ENCODE peak calls at places on chromosomes 5 and 9, in seven cellular contexts. Y is PC-3, V is keratinocyte, Z is dorsolateral prefrontal cortex, A is MM.1S, P is astrocyte of the cerebellum, O is progenitor cell of endocrine pancreas. T is an unnamed sample.

GRCh38 chr9:27726244-27727141 is 153.2 kb upstream of the C9orf72 start:
- DNase-seq in Y (peak; percentile 77), V (peak; percentile 28), Z (no peak), A (peak; percentile 75), P (peak; percentile 49), O (peak; percentile 54), T (peak; percentile 28)

GRCh38 chr9:137057545-137057944 is 3.7 kb upstream of the ENTPD2 start:
- DNase-seq in Y (no peak), V (no peak), Z (no peak), A (no peak), P (no peak), O (no peak), T (no peak)

GRCh38 chr5:54754878-54755277 is 230.5 kb downstream of the ESM1 start:
- DNase-seq in Y (no peak), V (no peak), Z (no peak), A (no peak), P (no peak), O (no peak), T (no peak)

GRCh38 chr5:1563051-1563461 is 39.3 kb upstream of the LPCAT1 start:
- DNase-seq in Y (no peak), V (no peak), Z (no peak), A (no peak), P (no peak), O (no peak), T (no peak)

GRCh38 chr9:77956555-77956954 is 75.1 kb downstream of the GNAQ start:
- DNase-seq in Y (no peak), V (no peak), Z (no peak), A (no peak), P (no peak), O (no peak), T (no peak)

GRCh38 chr5:65986050-65986451 is 59.7 kb downstream of the ERBIN start:
- DNase-seq in Y (peak; percentile 43), V (no peak), Z (no peak), A (no peak), P (peak; percentile 12), O (no peak), T (no peak)

GRCh38 chr9:133135193-133135745 is 14.2 kb upstream of the RALGDS start:
- DNase-seq in Y (peak; percentile 97), V (peak; percentile 93), Z (no peak), A (no peak), P (peak; percentile 84), O (no peak), T (no peak)

GRCh38 chr5:103973669-103974068 is 411.1 kb upstream of the NUDT12 start:
- DNase-seq in Y (peak; percentile 27), V (no peak), Z (no peak), A (no peak), P (no peak), O (no peak), T (no peak)

GRCh38 chr5:167998148-167998767 is 293.2 kb upstream of the WWC1 start:
- DNase-seq in Y (no peak), V (no peak), Z (no peak), A (no peak), P (peak; percentile 6), O (no peak), T (no peak)

GRCh38 chr9:71250626-71251025 is 129.2 kb upstream of the TRPM3 start:
- DNase-seq in Y (no peak), V (no peak), Z (no peak), A (no peak), P (no peak), O (no peak), T (no peak)

GRCh38 chr5:170542691-170543275 is 39.0 kb downstream of the KCNIP1 start:
- DNase-seq in Y (no peak), V (no peak), Z (no peak), A (no peak), P (no peak), O (no peak), T (no peak)

GRCh38 chr9:14316574-14317304 is 2.8 kb upstream of the NFIB start:
- DNase-seq in Y (no peak), V (no peak), Z (no peak), A (no peak), P (no peak), O (no peak), T (no peak)

GRCh38 chr9:135773094-135773493 is 71.1 kb downstream of the KCNT1 start:
- DNase-seq in Y (no peak), V (no peak), Z (no peak), A (no peak), P (no peak), O (no peak), T (no peak)

GRCh38 chr5:963673-964531 is 44.7 kb upstream of the NKD2 start:
- DNase-seq in Y (no peak), V (no peak), Z (no peak), A (peak; percentile 87), P (no peak), O (no peak), T (peak; percentile 74)

GRCh38 chr5:33641722-33642505 is 201.1 kb downstream of the TARS1 start:
- DNase-seq in Y (peak; percentile 63), V (no peak), Z (no peak), A (no peak), P (peak; percentile 64), O (no peak), T (no peak)

GRCh38 chr5:171418982-171419662 is at the start of gene FGF18:
- DNase-seq in Y (peak; percentile 50), V (no peak), Z (no peak), A (peak; percentile 72), P (peak; percentile 23), O (no peak), T (peak; percentile 65)

GRCh38 chr9:84781431-84781830 is 111.9 kb downstream of the NTRK2 start:
- DNase-seq in Y (peak; percentile 31), V (no peak), Z (no peak), A (peak; percentile 54), P (peak; percentile 13), O (no peak), T (peak; percentile 13)
- TF ChIP-seq CTCF in Y (peak; percentile 56), V (peak; percentile 49), Z (peak; percentile 54), A (peak; percentile 61), P (peak; percentile 53), O (peak; percentile 54), T (peak; percentile 45)

DNA sequence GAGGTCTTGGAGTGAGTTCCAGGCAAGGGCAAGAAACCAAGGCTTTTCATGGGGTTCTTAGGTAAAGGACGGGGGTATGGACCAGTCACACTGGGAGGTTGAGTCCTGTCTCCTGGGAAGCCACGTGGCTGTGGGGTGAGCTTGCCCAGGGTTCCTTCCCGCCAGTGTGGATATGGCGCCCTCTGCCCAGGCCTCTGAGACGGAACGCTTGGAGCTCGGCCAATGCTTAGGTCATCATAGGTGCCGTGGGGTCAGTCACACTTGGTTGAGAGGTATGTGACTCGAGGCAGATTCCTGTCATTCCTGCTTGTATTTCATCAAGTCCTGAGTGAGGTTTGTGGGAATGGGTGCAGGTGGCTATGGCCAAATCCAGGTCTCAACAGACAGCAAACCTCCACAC is 46.2 kb downstream of the TENT4A start:
- DNase-seq in Y (peak; percentile 49), V (peak; percentile 11), Z (no peak), A (no peak), P (no peak), O (no peak), T (no peak)
- TF ChIP-seq CTCF in Y (peak; percentile 26), V (no peak), Z (no peak), A (no peak), P (no peak), O (no peak), T (no peak)

DNA sequence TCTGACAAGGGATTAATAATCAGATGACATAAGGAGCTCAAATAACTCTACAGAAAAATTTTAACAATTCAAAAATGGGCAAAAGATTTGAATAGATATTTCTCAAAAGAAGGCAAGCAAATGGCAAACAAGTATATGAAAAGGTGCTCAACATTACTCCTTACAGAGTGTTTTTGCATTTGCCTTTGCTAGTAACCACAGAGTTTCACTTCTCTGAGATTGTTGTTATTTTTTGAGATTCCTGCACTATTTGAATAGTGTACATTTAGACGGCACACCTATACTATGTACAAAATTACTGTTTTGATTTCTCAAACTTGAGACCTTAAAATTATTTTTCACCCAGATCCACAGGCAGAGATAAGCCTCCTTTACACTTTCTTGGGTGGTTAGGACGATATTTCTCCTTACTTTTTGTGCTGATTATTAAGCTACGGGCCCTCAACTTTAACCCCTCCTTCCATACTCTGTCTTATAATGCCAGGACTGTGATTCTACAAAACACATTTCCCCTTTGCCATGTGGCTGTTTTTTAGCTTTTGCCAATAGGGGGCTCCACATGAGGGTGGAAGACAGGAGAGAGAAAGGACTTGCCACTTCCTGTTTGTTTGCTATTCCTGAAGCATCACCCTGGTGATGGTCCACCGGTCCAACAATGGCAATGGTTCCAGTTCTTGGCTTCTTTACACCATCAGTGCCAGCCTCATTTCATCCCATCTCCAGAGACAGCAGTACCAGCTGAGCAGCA is 65.0 kb upstream of the DAP start:
- DNase-seq in Y (no peak), V (no peak), Z (no peak), A (peak; percentile 21), P (no peak), O (no peak), T (peak; percentile 21)
- TF ChIP-seq CTCF in Y (peak; percentile 48), V (peak; percentile 2), Z (no peak), A (no peak), P (no peak), O (no peak), T (peak; percentile 6)

GRCh38 chr5:60544162-60544561 is 155.8 kb downstream of the DEPDC1B start:
- DNase-seq in Y (no peak), V (no peak), Z (no peak), A (no peak), P (no peak), O (no peak), T (no peak)

GRCh38 chr5:60545526-60545925 is 154.4 kb downstream of the DEPDC1B start:
- DNase-seq in Y (no peak), V (no peak), Z (no peak), A (no peak), P (no peak), O (no peak), T (no peak)

GRCh38 chr5:60538955-60539866 is 160.8 kb downstream of the DEPDC1B start:
- DNase-seq in Y (no peak), V (no peak), Z (no peak), A (no peak), P (no peak), O (no peak), T (no peak)

GRCh38 chr5:60541980-60542379 is 158.0 kb downstream of the DEPDC1B start:
- DNase-seq in Y (no peak), V (no peak), Z (no peak), A (no peak), P (no peak), O (no peak), T (no peak)

DNA sequence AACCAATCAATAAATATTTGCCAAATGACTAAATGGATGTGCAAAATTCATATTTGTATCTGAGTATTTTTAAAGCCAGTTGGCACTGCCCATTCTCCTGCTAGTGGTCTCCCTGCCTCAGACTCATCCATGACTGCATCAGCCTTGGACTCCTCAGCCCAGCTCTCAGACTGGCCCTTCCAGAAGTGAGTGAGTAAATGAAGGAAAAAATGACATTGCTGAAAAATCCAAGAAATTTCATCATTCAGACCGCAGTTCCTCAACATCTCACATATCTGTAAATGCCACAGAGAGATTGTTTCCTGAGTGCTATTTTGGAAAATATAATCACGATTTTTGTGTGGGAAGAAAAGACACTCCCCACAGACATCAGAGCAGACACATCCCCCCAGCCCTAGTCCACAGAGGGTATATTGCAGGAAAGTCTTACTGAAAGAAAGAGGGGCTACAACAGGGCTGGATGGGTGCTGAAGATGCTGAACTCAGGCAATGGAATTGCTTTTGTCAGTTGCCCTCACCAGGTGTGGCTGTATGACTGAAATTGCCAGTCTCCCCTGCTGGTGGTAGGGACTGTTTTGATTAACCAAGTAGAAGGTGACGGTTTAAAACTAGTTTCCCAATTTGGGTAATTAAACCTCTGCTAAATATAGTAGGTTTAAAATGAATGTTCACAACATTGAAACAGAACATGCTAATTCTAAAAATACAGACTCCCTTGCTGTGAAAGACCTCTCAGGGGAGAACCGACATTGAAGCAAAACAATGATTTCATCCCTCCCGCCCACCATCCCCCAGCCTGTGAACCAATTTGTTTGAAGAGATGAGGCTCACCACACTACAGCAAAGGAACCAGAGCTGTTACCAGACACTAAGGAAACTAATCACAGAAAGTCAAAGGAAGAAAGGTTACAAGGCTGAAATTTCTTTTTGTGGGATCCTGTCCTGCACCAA is 158.8 kb downstream of the DEPDC1B start:
- DNase-seq in Y (no peak), V (no peak), Z (no peak), A (no peak), P (no peak), O (no peak), T (peak; percentile 75)
- TF ChIP-seq CTCF in Y (no peak), V (no peak), Z (no peak), A (no peak), P (no peak), O (no peak), T (no peak)